ENCODE peak calls at places on chromosomes 1 and 21, in eight cellular contexts. D is BJ, S is fibroblast of mammary gland, M is AG04450, L is GM13977, R is fibroblast of pulmonary artery, C is foreskin fibroblast, E is neural crest cell. K is an unnamed sample.

GRCh38 chr1:46062651-46063319 is 69.6 kb downstream of the PIK3R3 start:
- DNase-seq in D (no peak), S (peak; percentile 24), M (no peak), L (no peak), R (no peak), C (no peak), E (no peak), K (peak; percentile 47)

GRCh38 chr1:2787163-2787911 is 14.2 kb downstream of the TTC34 start:
- DNase-seq in D (no peak), S (no peak), M (no peak), L (no peak), R (no peak), C (no peak), E (no peak), K (no peak)

GRCh38 chr1:228372183-228373003 is 34.2 kb downstream of the TRIM11 start:
- DNase-seq in D (no peak), S (no peak), M (no peak), L (no peak), R (no peak), C (no peak), E (no peak), K (no peak)

GRCh38 chr1:90924982-90925381 is 96.9 kb downstream of the ZNF644 start:
- DNase-seq in D (no peak), S (no peak), M (no peak), L (no peak), R (no peak), C (no peak), E (no peak), K (no peak)

GRCh38 chr1:29197590-29197924 is 15.9 kb upstream of the SRSF4 start:
- DNase-seq in D (no peak), S (peak; percentile 53), M (no peak), L (no peak), R (peak; percentile 57), C (no peak), E (no peak), K (peak; percentile 37)

GRCh38 chr1:160607051-160608032 is 28.0 kb upstream of the CD84 start:
- DNase-seq in D (peak; percentile 4), S (peak; percentile 75), M (peak; percentile 41), L (peak; percentile 44), R (peak; percentile 88), C (peak; percentile 18), E (peak; percentile 22), K (peak; percentile 57)

GRCh38 chr1:210587547-210587946 is 258.8 kb downstream of the HHAT start:
- DNase-seq in D (no peak), S (peak; percentile 8), M (no peak), L (no peak), R (peak; percentile 1), C (peak; percentile 14), E (no peak), K (no peak)

GRCh38 chr1:2195785-2196184 is 1.2 kb upstream of the FAAP20 start:
- DNase-seq in D (no peak), S (no peak), M (no peak), L (no peak), R (no peak), C (no peak), E (no peak), K (no peak)

GRCh38 chr1:3352952-3353331 is 101.5 kb upstream of the ARHGEF16 start:
- DNase-seq in D (no peak), S (peak; percentile 52), M (no peak), L (no peak), R (peak; percentile 53), C (peak; percentile 30), E (no peak), K (no peak)

GRCh38 chr21:30839304-30839703 is 9.7 kb upstream of the KRTAP7-1 start:
- DNase-seq in D (no peak), S (peak; percentile 18), M (no peak), L (peak; percentile 12), R (peak; percentile 0), C (no peak), E (peak; percentile 36), K (peak; percentile 23)

GRCh38 chr1:34928865-34929496 is 469 bp downstream of the DLGAP3 start:
- DNase-seq in D (no peak), S (no peak), M (no peak), L (peak; percentile 59), R (no peak), C (no peak), E (no peak), K (peak; percentile 57)

GRCh38 chr1:70768211-70768610 is 279.4 kb downstream of the PTGER3 start:
- DNase-seq in D (no peak), S (no peak), M (no peak), L (no peak), R (no peak), C (no peak), E (no peak), K (no peak)

GRCh38 chr1:6121021-6121421 is 59.1 kb downstream of the CHD5 start:
- DNase-seq in D (no peak), S (no peak), M (no peak), L (no peak), R (no peak), C (no peak), E (no peak), K (no peak)

GRCh38 chr1:206468571-206468970 is 1.7 kb upstream of the IKBKE start:
- DNase-seq in D (no peak), S (no peak), M (no peak), L (no peak), R (no peak), C (no peak), E (no peak), K (no peak)
- TF ChIP-seq CTCF in D (no peak), S (no peak), M (no peak), L (no peak), R (no peak), C (no peak), E (peak; percentile 23), K (no peak)

GRCh38 chr1:150692720-150693119 is 4.2 kb downstream of the GOLPH3L start:
- DNase-seq in D (no peak), S (no peak), M (no peak), L (no peak), R (peak; percentile 31), C (no peak), E (no peak), K (no peak)

GRCh38 chr1:150696590-150696989 is 364 bp downstream of the GOLPH3L start:
- DNase-seq in D (no peak), S (no peak), M (no peak), L (no peak), R (no peak), C (no peak), E (no peak), K (no peak)

GRCh38 chr1:150695561-150695960 is 1.4 kb downstream of the GOLPH3L start:
- DNase-seq in D (no peak), S (peak; percentile 10), M (no peak), L (no peak), R (peak; percentile 9), C (no peak), E (no peak), K (no peak)

GRCh38 chr1:150696151-150696550 is 803 bp downstream of the GOLPH3L start:
- DNase-seq in D (no peak), S (no peak), M (no peak), L (no peak), R (no peak), C (no peak), E (no peak), K (no peak)

DNA sequence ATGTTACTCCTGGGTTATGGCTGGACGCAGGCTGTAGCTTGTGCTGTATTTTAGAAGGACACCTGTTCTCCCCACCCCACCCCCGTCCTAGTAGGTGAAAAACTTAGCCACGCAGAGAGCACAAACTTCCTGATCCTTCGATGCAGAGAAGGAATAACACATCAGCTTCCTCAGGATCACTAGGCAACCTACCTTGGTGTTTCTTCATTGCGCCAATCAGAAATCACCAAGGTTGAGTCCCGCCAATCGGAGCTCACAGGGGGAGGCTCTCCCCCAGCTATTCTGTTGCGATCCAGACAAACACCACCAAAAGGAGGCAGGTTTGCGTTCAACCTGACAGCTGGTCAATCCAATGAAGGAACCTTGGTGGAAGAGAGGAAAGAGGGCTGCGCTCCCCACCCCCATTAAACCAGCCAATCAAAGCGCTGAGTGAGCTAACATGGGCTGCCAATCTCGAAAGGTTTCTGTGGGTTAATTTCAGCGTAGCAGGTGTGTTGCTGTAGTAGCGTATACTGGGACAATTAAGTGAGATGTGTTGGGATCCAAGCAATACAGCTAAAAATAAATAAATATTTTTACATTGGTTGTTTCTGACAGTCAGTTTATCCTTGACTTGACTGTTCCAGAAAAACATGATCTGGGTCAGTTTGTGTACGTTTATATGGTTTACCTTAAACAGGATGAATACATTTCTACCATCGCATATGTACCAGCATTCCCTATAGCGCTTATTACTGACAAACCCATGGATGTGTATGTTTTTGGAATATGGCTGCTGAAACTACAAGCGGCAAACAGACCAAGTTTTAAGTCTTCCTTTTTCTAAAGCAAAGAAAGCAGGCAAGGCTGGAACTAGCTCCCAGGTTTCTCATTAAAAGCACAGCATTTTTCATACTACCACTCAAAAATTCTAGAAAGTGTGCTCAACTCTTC is at the start of gene GOLPH3L:
- DNase-seq in D (peak; percentile 97), S (peak; percentile 98), M (peak; percentile 94), L (peak; percentile 84), R (peak; percentile 99), C (peak; percentile 97), E (peak; percentile 77), K (peak; percentile 86)
- TF ChIP-seq CTCF in D (peak; percentile 37), S (peak; percentile 18), M (peak; percentile 30), L (no peak), R (peak; percentile 20), C (no peak), E (no peak), K (no peak)

DNA sequence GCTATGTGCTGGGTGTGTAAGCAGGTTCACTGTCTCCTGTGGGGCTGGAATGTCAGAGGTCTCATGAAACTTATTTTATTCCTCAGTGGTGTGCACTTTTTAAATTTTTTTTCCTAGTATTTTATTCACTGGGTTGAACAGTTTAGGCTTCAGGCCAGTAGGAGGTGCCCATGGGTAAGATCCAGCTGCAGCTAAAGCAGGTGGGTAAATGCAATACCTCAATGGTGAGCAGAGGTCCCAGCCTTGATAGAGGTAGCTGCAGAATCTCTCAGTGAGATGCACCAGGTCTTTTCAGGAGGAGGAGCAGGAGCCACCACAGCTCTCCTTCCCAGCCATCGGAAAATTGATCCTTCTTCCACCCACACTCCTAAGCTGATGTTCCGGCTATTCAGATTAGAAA is 12.6 kb upstream of the OR6N2 start:
- DNase-seq in D (no peak), S (no peak), M (no peak), L (peak; percentile 12), R (no peak), C (no peak), E (no peak), K (no peak)
- TF ChIP-seq CTCF in D (peak; percentile 7), S (peak; percentile 10), M (peak; percentile 20), L (peak; percentile 70), R (peak; percentile 20), C (no peak), E (peak; percentile 46), K (peak; percentile 31)

DNA sequence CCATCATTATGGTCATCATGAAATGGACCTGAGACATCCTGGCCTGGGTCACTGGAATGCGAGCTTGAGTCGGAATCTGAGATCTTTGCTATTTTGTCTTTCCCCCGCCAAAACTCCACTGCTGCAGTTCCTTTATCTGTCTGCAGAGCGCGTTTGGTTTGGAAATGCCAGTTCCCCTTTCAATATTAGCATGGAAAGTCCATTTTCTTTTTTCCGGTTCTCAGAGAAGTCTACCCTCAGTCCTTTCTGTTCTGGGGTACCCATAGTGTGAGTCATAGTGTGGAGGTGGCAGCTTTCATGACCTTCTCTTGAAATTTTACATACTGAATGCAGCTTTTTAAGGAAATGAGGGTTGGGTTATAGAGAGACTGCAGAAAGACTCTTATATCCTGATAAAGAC is 14.6 kb downstream of the CACNA1E start:
- DNase-seq in D (no peak), S (no peak), M (no peak), L (no peak), R (no peak), C (no peak), E (no peak), K (peak; percentile 28)
- TF ChIP-seq CTCF in D (no peak), S (no peak), M (no peak), L (peak; percentile 21), R (no peak), C (no peak), E (no peak), K (no peak)